ENCODE peak calls at places on chromosome 22, in four cellular contexts. D is CD4-positive, alpha-beta T cell; Q is CD4-positive, alpha-beta memory T cell; N is brain microvascular endothelial cell. S is an unnamed sample.

GRCh38 chr22:24026733-24027132 is 15.6 kb downstream of the CABIN1 start:
- DNase-seq in D (no peak), Q (no peak), N (no peak), S (no peak)

GRCh38 chr22:27796829-27797792 is 4.4 kb downstream of the MN1 start:
- DNase-seq in D (no peak), Q (no peak), N (no peak), S (peak)

GRCh38 chr22:39148727-39149535 is 3.5 kb downstream of the CBX7 start:
- DNase-seq in D (peak), Q (peak), N (no peak), S (peak)

GRCh38 chr22:27670701-27671412 is 130.7 kb downstream of the MN1 start:
- DNase-seq in D (no peak), Q (no peak), N (no peak), S (peak)

GRCh38 chr22:27689664-27690063 is 111.9 kb downstream of the MN1 start:
- DNase-seq in D (no peak), Q (no peak), N (no peak), S (no peak)

GRCh38 chr22:29212738-29213137 is 7.0 kb downstream of the EMID1 start:
- DNase-seq in D (no peak), Q (no peak), N (no peak), S (no peak)

GRCh38 chr22:29095459-29095858 is 22.6 kb downstream of the KREMEN1 start:
- DNase-seq in D (no peak), Q (no peak), N (no peak), S (no peak)

GRCh38 chr22:18050065-18050464 is 25.7 kb upstream of the MICAL3 start:
- DNase-seq in D (no peak), Q (no peak), N (no peak), S (no peak)

GRCh38 chr22:17118342-17118741 is 2.8 kb downstream of the TMEM121B start:
- DNase-seq in D (no peak), Q (no peak), N (no peak), S (no peak)

GRCh38 chr22:43811777-43812148 is 342 bp downstream of the EFCAB6 start:
- DNase-seq in D (no peak), Q (peak), N (peak), S (no peak)

DNA sequence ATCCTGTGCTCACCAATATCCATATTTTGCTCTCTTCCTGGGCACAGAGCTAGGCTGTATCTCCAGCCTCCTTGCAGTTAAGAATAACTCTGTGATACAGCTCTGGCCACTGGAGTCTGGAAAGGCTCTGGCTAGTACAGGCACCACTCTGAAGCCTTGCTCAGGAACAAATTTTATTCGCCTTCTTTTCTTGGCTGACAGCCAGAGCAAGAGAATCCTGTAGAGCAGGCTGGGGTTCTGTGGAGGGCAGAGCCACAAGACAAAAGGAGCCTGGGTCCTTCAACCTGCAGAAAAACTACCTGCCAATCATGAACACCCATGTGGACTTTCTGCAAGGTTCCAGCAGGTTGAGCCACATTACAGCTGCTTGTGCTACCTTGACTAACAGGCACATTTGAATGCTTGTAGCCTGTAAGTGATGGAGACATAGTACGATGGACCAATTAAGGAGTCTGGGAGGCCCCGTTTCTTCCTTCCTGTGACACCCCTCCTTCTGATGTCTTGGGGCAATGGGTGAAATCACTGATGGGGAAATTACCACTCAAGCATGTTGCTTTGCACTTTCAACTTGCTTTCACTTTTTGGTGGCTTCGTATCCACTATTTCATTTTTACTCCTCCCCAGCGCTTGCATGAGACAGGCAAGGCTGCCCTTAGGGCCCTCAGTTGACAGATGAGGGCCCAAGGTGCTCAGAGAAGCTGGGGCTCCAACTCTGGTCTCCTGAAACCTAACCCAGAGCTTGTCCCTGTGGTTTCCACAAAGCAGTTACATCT is 267.2 kb upstream of the SYN3 start:
- DNase-seq in D (no peak), Q (no peak), N (no peak), S (no peak)
- H3K27ac ChIP-seq in D (no peak), Q (no peak), N (no peak), S (no peak)

DNA sequence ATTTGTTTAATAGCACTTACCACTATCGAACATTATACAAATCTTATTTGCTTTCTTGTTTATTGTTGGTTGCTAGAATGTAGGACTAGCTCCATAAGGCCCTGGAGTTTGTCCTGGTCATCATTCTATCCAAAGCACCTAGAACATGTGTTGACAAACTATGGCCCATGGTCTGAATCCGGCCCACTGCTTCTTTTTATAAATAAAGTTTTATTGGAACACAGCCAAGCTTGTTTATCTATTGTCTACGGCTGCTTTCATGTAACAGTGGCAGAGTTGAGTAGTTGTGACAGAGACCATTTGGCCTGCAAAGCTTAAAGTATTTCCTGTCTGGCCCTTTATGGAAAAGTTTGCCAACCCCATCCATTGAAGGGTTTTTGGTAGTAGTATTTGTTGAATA is 38.8 kb downstream of the ATXN10 start:
- DNase-seq in D (no peak), Q (no peak), N (no peak), S (no peak)
- H3K27ac ChIP-seq in D (no peak), Q (no peak), N (peak), S (no peak)

GRCh38 chr22:25083414-25084166 is 116.1 kb upstream of the CRYBB3 start:
- DNase-seq in D (no peak), Q (no peak), N (no peak), S (peak)

GRCh38 chr22:25082096-25082495 is 117.6 kb upstream of the CRYBB3 start:
- DNase-seq in D (no peak), Q (no peak), N (no peak), S (no peak)

GRCh38 chr22:25080855-25081254 is 118.8 kb upstream of the CRYBB3 start:
- DNase-seq in D (no peak), Q (no peak), N (no peak), S (no peak)

GRCh38 chr22:25078591-25078990 is 121.1 kb upstream of the CRYBB3 start:
- DNase-seq in D (no peak), Q (no peak), N (no peak), S (no peak)

DNA sequence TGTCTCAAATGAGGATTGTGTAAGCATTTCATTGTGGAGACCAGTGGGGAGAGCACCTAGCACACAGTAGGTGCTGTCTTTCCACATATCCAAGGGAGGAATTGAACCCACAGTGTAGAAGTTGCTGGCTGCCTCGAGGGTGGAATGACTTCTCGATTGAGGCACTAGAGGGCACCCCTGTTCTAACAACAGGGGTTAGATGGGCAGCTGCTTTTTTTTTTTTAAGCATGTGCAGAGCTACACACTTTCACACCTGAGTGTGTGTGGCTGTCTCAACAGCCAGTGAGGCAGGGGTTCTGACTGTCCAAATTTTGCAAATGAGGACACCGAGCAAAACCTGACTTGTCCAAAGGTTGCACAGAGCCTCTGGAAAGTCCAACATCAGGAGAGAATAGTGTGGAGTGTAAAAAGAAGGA is 118.2 kb upstream of the CRYBB3 start:
- DNase-seq in D (peak), Q (peak), N (no peak), S (no peak)
- H3K27ac ChIP-seq in D (no peak), Q (no peak), N (no peak), S (no peak)

GRCh38 chr22:20299736-20300136 is 20.1 kb downstream of the DGCR6L start:
- DNase-seq in D (no peak), Q (no peak), N (no peak), S (no peak)
- H3K27ac ChIP-seq in D (no peak), Q (no peak), N (no peak), S (no peak)

GRCh38 chr22:49659924-49660315 is 167.8 kb downstream of the BRD1 start:
- DNase-seq in D (no peak), Q (no peak), N (no peak), S (peak)

GRCh38 chr22:49659281-49659923 is 168.3 kb downstream of the BRD1 start:
- DNase-seq in D (no peak), Q (no peak), N (no peak), S (peak)

GRCh38 chr22:49660321-49660720 is 167.4 kb downstream of the BRD1 start:
- DNase-seq in D (no peak), Q (no peak), N (no peak), S (no peak)

GRCh38 chr22:49657974-49658550 is 169.6 kb downstream of the BRD1 start:
- DNase-seq in D (no peak), Q (no peak), N (no peak), S (no peak)

DNA sequence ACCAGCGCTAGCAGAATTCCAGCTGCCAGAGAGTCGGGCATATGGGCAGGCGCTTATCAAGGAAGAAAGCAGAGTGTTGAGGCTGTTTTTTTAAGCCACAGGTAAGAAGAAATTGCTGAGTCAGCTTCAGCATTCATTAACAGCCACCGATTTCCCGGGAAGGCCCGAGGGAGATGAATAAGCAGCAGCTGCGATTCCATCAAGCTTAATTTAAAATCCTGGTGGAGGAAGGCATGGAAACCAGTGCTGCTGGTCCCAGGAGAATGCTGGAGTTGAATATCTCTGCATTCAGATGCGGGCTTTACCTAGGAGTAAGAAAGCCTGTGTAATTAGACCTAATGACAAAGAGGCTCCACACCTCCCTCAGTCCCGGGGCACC is 168.8 kb downstream of the BRD1 start:
- DNase-seq in D (no peak), Q (no peak), N (no peak), S (no peak)
- H3K27ac ChIP-seq in D (no peak), Q (no peak), N (no peak), S (peak)

DNA sequence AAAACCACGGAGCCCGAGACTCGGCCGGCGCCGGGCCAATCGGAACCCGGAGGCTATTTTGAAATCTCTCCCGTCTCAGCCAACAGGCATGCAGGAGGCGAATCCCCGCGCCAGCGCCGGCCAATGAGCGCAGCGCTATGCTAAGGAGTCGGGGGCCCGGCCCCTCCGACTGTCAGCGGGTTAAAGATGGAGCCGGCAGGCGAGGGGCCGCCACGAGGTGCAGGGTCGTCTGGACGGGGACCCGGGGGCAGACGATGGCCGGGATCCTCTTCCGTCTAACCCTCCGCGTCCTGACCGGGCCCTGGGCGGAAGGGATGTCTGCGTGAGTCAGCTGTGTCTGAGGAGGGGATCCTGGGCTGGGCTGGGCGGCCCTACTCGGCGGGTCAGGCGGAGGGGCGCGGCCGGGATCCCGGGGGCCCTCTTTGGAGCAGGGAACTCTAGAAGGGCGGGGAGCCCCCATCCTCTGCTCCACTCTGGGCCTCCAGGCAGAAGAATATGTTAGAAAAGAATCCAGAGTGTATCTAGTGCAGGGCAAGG is 10.0 kb downstream of the SDF2L1 start:
- DNase-seq in D (peak), Q (peak), N (peak), S (peak)
- H3K27ac ChIP-seq in D (no peak), Q (peak), N (peak), S (peak)

GRCh38 chr22:35838849-35839646 is 121.4 kb downstream of the APOL5 start:
- DNase-seq in D (no peak), Q (no peak), N (peak), S (no peak)

GRCh38 chr22:35837328-35837727 is 119.7 kb downstream of the APOL5 start:
- DNase-seq in D (no peak), Q (no peak), N (no peak), S (no peak)

GRCh38 chr22:35835267-35835997 is 117.8 kb downstream of the APOL5 start:
- DNase-seq in D (no peak), Q (no peak), N (no peak), S (no peak)

GRCh38 chr22:35834080-35834479 is 116.4 kb downstream of the APOL5 start:
- DNase-seq in D (no peak), Q (no peak), N (no peak), S (no peak)

DNA sequence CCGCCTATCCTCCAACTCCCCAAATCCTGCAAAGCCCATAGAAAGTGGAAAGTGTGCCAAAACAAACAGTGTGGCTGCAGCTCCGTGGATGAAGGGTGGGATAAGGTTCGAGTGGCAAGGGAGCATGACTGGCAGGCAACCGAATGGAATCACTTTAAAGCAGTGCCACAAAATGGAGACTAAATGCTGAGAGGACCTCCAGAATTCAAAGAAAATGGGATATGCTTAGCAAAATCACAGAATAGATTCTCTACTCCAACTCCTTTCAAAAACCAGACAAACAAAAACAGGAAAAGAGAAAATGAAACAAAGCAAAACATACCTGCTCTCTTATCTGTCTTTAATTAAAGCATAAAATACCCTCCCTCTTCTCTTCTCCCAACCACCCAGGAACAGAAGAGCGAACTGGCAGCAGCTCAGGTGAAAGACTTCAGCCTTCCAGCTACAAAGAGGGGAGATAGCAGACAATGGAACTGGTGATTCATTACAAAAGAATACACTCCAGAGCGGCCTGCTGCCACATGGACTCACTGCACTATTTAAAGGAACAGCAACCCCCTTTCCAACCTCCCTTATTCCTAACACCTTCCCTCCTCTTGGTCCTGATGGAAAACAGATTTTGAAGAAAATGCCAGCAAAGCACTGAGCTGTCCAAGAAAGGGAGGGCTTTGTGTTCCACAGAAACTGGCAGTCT is 118.5 kb downstream of the APOL5 start:
- DNase-seq in D (no peak), Q (no peak), N (peak), S (peak)
- H3K27ac ChIP-seq in D (no peak), Q (no peak), N (peak), S (peak)

DNA sequence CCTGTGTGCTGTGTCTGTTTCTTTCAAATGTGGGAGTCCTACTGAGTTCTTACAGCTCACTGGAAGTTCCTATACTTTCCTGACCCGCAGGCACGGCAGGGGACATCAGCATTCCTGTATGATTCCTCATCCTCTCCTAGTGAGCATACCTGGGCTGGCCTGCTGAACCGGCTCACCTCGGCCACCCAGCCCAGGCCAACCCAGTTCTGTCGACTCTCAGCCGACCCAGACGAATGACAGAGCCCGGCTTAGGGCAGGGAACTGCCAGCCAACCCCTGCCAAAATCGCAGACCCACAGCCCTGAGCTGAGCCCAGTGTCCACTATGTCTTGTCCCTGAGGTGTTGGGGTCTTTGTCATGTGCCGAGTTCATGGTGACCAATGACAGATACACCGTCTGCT is 339.7 kb downstream of the BRD1 start:
- DNase-seq in D (no peak), Q (no peak), N (no peak), S (peak)
- H3K27ac ChIP-seq in D (no peak), Q (no peak), N (no peak), S (no peak)

GRCh38 chr22:49295465-49295743 is 532.3 kb downstream of the BRD1 start:
- DNase-seq in D (no peak), Q (no peak), N (no peak), S (no peak)
- H3K27ac ChIP-seq in D (no peak), Q (no peak), N (no peak), S (no peak)

GRCh38 chr22:31627223-31627731 is 34.7 kb downstream of the PISD start:
- DNase-seq in D (no peak), Q (no peak), N (no peak), S (no peak)

GRCh38 chr22:31626427-31627150 is 35.4 kb downstream of the PISD start:
- DNase-seq in D (no peak), Q (no peak), N (no peak), S (no peak)

GRCh38 chr22:31628969-31629723 is 32.9 kb downstream of the PISD start:
- DNase-seq in D (no peak), Q (no peak), N (no peak), S (no peak)

GRCh38 chr22:31629741-31630184 is 32.3 kb downstream of the PISD start:
- DNase-seq in D (no peak), Q (peak), N (no peak), S (no peak)

GRCh38 chr22:31628362-31628761 is 33.7 kb downstream of the PISD start:
- DNase-seq in D (no peak), Q (no peak), N (no peak), S (no peak)
- H3K27ac ChIP-seq in D (peak), Q (peak), N (no peak), S (peak)

S was measured in upper lobe of left lung.